ENCODE peak calls at places on chromosomes 1 and 21, in four cellular contexts. P, D, E and K are unnamed samples. For H3K9me3, the result is how much of the 10 kb centered on the place peaks cover.

GRCh38 chr1:3399732-3400131 is 54.7 kb upstream of the ARHGEF16 start:
- DNase-seq in P (no peak), D (peak), E (no peak), K (no peak)

GRCh38 chr1:48107516-48107915 is 110.3 kb upstream of the TRABD2B start:
- DNase-seq in P (no peak), D (no peak), E (no peak), K (no peak)

GRCh38 chr1:19640363-19641316 is 3.5 kb upstream of the NBL1 start:
- DNase-seq in P (no peak), D (peak), E (no peak), K (no peak)

GRCh38 chr1:27143408-27143807 is 11.5 kb downstream of the SLC9A1 start:
- DNase-seq in P (no peak), D (peak), E (no peak), K (no peak)

GRCh38 chr1:99119193-99119592 is 114.5 kb upstream of the PLPPR5 start:
- DNase-seq in P (no peak), D (no peak), E (no peak), K (no peak)

GRCh38 chr1:88514544-88514943 is 169.5 kb upstream of the PKN2 start:
- DNase-seq in P (no peak), D (no peak), E (no peak), K (no peak)

GRCh38 chr1:117631361-117631760 is 25.5 kb downstream of the TENT5C start:
- DNase-seq in P (peak), D (no peak), E (peak), K (no peak)

GRCh38 chr1:39845569-39846566 is 37.4 kb downstream of the TRIT1 start:
- DNase-seq in P (peak), D (peak), E (peak), K (peak)

GRCh38 chr1:27057801-27058647 is 45.4 kb upstream of the TENT5B start:
- DNase-seq in P (no peak), D (peak), E (no peak), K (no peak)

GRCh38 chr1:87717167-87717670 is 388.5 kb downstream of the LMO4 start:
- DNase-seq in P (no peak), D (no peak), E (peak), K (no peak)

GRCh38 chr1:159804924-159805323 is 2.8 kb downstream of the FCRL6 start:
- DNase-seq in P (no peak), D (no peak), E (no peak), K (no peak)

GRCh38 chr1:145720878-145721671 is 1.8 kb downstream of the CD160 start:
- DNase-seq in P (peak), D (peak), E (peak), K (peak)

GRCh38 chr1:201655243-201655642 is 116.3 kb downstream of the NAV1 start:
- DNase-seq in P (no peak), D (peak), E (no peak), K (no peak)

GRCh38 chr1:87331319-87332269 is 2.9 kb downstream of the LMO4 start:
- DNase-seq in P (peak), D (peak), E (peak), K (peak)

GRCh38 chr1:160608941-160609340 is 29.6 kb upstream of the CD84 start:
- DNase-seq in P (no peak), D (no peak), E (no peak), K (no peak)

GRCh38 chr1:202305168-202305567 is 36.6 kb downstream of the UBE2T start:
- DNase-seq in P (no peak), D (no peak), E (no peak), K (no peak)

GRCh38 chr21:43667191-43667904 is 8.0 kb downstream of the RRP1B start:
- DNase-seq in P (no peak), D (no peak), E (no peak), K (no peak)

GRCh38 chr1:1371354-1371740 is 3.7 kb downstream of the AURKAIP1 start:
- DNase-seq in P (no peak), D (no peak), E (no peak), K (peak)

GRCh38 chr1:21284206-21285137 is 5.8 kb downstream of the ECE1 start:
- DNase-seq in P (no peak), D (no peak), E (no peak), K (no peak)

GRCh38 chr1:83692524-83693336 is 306.2 kb downstream of the TTLL7 start:
- DNase-seq in P (no peak), D (peak), E (peak), K (no peak)

GRCh38 chr1:3795453-3796214 is 664 bp downstream of the LRRC47 start:
- DNase-seq in P (no peak), D (no peak), E (no peak), K (no peak)

GRCh38 chr1:36099681-36100341 is 11.1 kb downstream of the ADPRS start:
- DNase-seq in P (peak), D (peak), E (peak), K (peak)

GRCh38 chr1:44536357-44536756 is 131.3 kb downstream of the RNF220 start:
- DNase-seq in P (no peak), D (no peak), E (no peak), K (no peak)

GRCh38 chr1:200693327-200693726 is 23.6 kb upstream of the DDX59 start:
- DNase-seq in P (no peak), D (no peak), E (no peak), K (no peak)

GRCh38 chr1:205992218-205992882 is 10.8 kb downstream of the RAB7B start:
- DNase-seq in P (no peak), D (no peak), E (no peak), K (no peak)

GRCh38 chr21:38869946-38870345 is 64.2 kb downstream of the ETS2 start:
- DNase-seq in P (no peak), D (peak), E (no peak), K (no peak)

GRCh38 chr1:184905601-184906322 is 68.5 kb downstream of the NIBAN1 start:
- DNase-seq in P (no peak), D (peak), E (no peak), K (no peak)

GRCh38 chr1:96522927-96523326 is 198.7 kb upstream of the PTBP2 start:
- DNase-seq in P (no peak), D (no peak), E (no peak), K (no peak)

GRCh38 chr21:31511258-31511657 is 148.2 kb upstream of the SOD1 start:
- DNase-seq in P (no peak), D (no peak), E (no peak), K (no peak)

GRCh38 chr1:9700340-9700739 is 48.8 kb downstream of the PIK3CD start:
- DNase-seq in P (no peak), D (peak), E (no peak), K (no peak)

GRCh38 chr1:244369256-244370057 is 82.3 kb downstream of the ADSS2 start:
- DNase-seq in P (no peak), D (no peak), E (no peak), K (no peak)

GRCh38 chr1:211632808-211633522 is 42.5 kb downstream of the NEK2 start:
- DNase-seq in P (no peak), D (peak), E (no peak), K (no peak)

GRCh38 chr1:189847613-189848012 is 630.1 kb downstream of the BRINP3 start:
- DNase-seq in P (no peak), D (no peak), E (no peak), K (no peak)

GRCh38 chr1:201937624-201938212 is 8.6 kb downstream of the LMOD1 start:
- DNase-seq in P (no peak), D (peak), E (no peak), K (no peak)

GRCh38 chr1:19484338-19484792 is 974 bp downstream of the CAPZB start:
- DNase-seq in P (no peak), D (peak), E (no peak), K (no peak)

GRCh38 chr1:156052862-156053769 is 482 bp downstream of the UBQLN4 start:
- DNase-seq in P (peak), D (peak), E (peak), K (peak)

GRCh38 chr1:10059329-10059691 is 26.6 kb downstream of the UBE4B start:
- DNase-seq in P (no peak), D (no peak), E (no peak), K (no peak)

GRCh38 chr1:65371544-65371943 is 48.9 kb upstream of the LEPR start:
- DNase-seq in P (no peak), D (no peak), E (no peak), K (no peak)

GRCh38 chr1:104853276-104853675 is 1103.6 kb downstream of the AMY1C start:
- DNase-seq in P (no peak), D (no peak), E (no peak), K (no peak)

GRCh38 chr1:104856518-104856917 is 1106.8 kb downstream of the AMY1C start:
- DNase-seq in P (no peak), D (no peak), E (no peak), K (no peak)

GRCh38 chr1:104852151-104852550 is 1102.5 kb downstream of the AMY1C start:
- DNase-seq in P (no peak), D (no peak), E (no peak), K (no peak)

GRCh38 chr1:104855550-104855949 is 1105.9 kb downstream of the AMY1C start:
- DNase-seq in P (no peak), D (no peak), E (no peak), K (no peak)

DNA sequence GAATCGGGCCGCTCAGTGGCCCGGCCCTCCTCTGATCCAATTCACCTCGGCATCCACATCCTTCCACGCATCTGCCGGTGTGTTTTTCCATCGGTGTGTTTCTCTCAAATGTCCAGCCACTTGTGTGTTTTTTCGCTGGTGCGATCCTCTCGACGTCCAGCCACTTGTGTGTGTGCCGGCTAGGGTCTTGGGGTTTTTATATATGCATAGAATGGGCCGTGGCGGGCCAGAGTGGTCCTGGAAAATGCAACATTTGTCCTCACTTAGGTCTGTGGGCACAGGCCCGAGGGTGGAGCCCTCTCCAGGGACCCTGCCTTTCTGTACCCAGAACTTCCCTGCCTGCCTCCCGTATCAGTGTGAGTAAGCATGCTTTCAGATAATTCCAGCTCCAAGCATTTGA is 1106.4 kb downstream of the AMY1C start:
- DNase-seq in P (no peak), D (no peak), E (no peak), K (no peak)
- H3K9me3 ChIP-seq in P (under half), D (under half), E (under half), K (under half)

DNA sequence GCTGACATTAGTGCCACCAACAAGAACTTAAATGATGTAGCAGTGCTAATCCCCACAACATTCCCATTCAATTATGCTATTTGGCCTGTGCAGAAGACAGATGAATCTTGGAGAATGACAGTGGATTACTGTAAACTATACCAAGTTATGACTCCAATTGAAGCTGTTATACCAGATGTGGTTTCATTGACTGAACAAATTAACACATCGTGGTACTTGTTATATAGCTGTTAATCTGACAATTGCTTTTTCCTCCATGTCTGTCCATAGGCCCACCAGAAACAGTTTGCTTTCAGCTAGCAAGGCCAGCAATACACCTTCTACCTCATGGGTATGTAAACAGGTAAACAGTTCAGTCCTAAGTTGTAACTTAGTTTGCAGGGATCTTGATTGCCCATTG is 101.1 kb downstream of the S1PR1 start:
- DNase-seq in P (no peak), D (no peak), E (no peak), K (no peak)
- H3K9me3 ChIP-seq in P (under half), D (under half), E (under half), K (under half)

GRCh38 chr1:41637367-41637766 is 152.9 kb upstream of the EDN2 start:
- DNase-seq in P (no peak), D (no peak), E (no peak), K (no peak)
- H3K9me3 ChIP-seq in P (under half), D (under half), E (under half), K (under half)

GRCh38 chr1:152902676-152903075 is 5.7 kb upstream of the IVL start:
- DNase-seq in P (no peak), D (no peak), E (no peak), K (no peak)

GRCh38 chr1:152907686-152908601 is at the start of gene IVL:
- DNase-seq in P (peak), D (no peak), E (no peak), K (no peak)

GRCh38 chr1:152901631-152902030 is 6.7 kb upstream of the IVL start:
- DNase-seq in P (no peak), D (no peak), E (no peak), K (no peak)

GRCh38 chr1:152904688-152905440 is 3.5 kb upstream of the IVL start:
- DNase-seq in P (no peak), D (no peak), E (no peak), K (no peak)

GRCh38 chr1:152906023-152906565 is 2.3 kb upstream of the IVL start:
- DNase-seq in P (no peak), D (no peak), E (no peak), K (no peak)
- H3K9me3 ChIP-seq in P (under half), D (under half), E (under half), K (under half)

GRCh38 chr21:10640446-10640845 is 119.1 kb downstream of the TPTE start:
- DNase-seq in P (no peak), D (no peak), E (no peak), K (no peak)
- H3K9me3 ChIP-seq in P (under half), D (under half), E (under half), K (under half)

DNA sequence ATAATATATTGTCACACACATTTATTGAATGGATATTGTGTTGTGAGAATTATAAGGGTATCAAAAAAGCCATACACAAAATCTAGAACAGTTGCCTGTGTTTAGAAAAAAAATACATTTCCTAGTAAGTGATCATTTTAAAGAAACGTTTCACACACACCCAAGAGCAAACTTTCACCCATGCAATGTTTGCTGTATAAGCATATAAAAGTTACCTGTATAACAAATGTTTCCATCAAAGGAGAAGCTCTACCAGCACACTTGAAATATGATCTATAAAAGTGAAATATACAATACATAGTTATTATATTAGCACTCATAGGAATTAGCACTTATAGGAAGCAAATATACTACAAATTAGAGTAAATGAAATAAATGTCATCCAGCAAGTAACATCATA is 1098.1 kb downstream of the NCAM2 start:
- DNase-seq in P (no peak), D (no peak), E (no peak), K (no peak)
- H3K9me3 ChIP-seq in P (under half), D (under half), E (under half), K (under half)

GRCh38 chr21:45583831-45584509 is 41.7 kb upstream of the SLC19A1 start:
- DNase-seq in P (peak), D (no peak), E (no peak), K (no peak)

GRCh38 chr21:45588861-45589491 is 46.7 kb upstream of the SLC19A1 start:
- DNase-seq in P (no peak), D (no peak), E (no peak), K (no peak)

GRCh38 chr21:45584786-45585185 is 42.5 kb upstream of the SLC19A1 start:
- DNase-seq in P (peak), D (no peak), E (no peak), K (no peak)

GRCh38 chr21:45588086-45588825 is 46.0 kb upstream of the SLC19A1 start:
- DNase-seq in P (no peak), D (no peak), E (no peak), K (no peak)

DNA sequence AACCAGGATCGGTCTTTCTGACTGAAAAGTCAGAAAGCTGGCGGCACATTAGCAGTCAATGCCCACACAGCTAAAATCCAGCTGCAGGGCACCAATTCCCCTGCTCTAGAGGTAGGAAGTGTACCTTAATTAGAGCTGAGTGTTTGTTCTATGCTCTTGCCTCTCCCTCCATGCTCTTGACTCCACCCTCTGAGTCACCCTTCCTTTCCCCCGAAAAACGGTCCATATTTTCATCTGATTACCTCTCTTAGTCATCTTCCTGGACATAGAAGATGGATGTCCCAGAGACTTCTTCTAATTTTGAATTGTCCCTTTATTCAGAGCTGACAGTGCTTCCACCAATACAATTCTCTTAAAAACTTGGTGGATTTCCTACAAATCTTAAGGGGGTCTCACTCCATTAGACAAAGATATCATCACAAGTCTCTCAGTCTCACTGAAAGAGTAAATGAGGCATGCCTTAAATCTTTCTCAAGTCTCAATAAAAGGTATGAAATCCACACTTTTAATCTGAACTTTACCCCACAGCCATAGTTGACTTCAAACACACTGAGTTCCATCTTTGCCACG is 44.1 kb upstream of the SLC19A1 start:
- DNase-seq in P (no peak), D (no peak), E (no peak), K (no peak)
- H3K9me3 ChIP-seq in P (under half), D (half or more), E (under half), K (under half)

DNA sequence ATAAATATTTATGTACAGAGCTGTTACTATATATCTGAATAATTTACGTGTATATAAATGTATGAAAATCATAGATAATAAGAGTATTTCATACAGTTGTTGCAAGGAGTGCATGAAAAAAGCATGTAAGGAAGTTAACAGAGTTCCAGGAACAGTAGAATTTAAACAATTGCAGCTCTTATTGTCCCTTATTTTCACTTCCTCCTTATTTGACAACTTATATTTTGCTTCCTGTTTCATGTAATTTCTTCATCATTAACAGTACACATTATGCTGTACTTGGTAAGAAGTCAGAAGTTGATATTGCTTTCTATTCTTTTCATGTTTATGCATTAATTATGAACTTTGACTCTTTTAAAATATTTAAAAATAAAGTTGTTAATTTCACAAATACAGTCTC is 681.5 kb downstream of the LRRIQ3 start:
- DNase-seq in P (no peak), D (no peak), E (no peak), K (no peak)
- H3K9me3 ChIP-seq in P (under half), D (under half), E (under half), K (under half)

GRCh38 chr1:239563680-239564079 is 177.3 kb downstream of the CHRM3 start:
- DNase-seq in P (no peak), D (no peak), E (no peak), K (no peak)

GRCh38 chr1:239560921-239561320 is 174.6 kb downstream of the CHRM3 start:
- DNase-seq in P (no peak), D (no peak), E (no peak), K (no peak)

GRCh38 chr1:239562095-239562494 is 175.7 kb downstream of the CHRM3 start:
- DNase-seq in P (no peak), D (no peak), E (no peak), K (no peak)

GRCh38 chr1:239570878-239571277 is 184.5 kb downstream of the CHRM3 start:
- DNase-seq in P (no peak), D (no peak), E (no peak), K (no peak)

DNA sequence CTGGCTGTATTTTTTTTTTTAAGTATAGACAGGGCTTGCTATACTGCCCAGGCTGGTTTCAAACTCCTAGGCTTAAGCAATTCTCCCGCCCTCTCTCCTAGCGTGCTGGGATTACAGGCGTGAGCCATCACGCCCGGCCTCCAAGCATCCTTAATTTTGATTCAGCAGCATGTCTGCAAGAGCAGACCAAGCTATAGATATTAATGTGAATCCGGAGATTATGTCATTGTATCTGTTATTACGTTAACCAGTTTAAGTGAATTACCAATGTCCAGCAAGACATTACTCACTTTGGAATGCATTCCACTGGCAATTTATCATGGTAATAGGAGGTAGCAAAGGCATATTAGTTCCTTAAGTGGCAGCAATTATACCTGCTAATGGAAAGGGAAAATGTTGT is 179.7 kb downstream of the CHRM3 start:
- DNase-seq in P (no peak), D (no peak), E (no peak), K (no peak)
- H3K9me3 ChIP-seq in P (under half), D (under half), E (under half), K (under half)